ENCODE peak calls at places on chromosomes 11 and 22, in eight cellular contexts. One of them, this sample, is unnamed. For H3K4me1, the result is how much of the 10 kb centered on the place peaks cover.

GRCh38 chr22:30636226-30637077 is 871 bp downstream of the SLC35E4 start:
- DNase-seq in PC-3: peak
- DNase-seq in GM23248: peak
- DNase-seq in neural progenitor cell: peak
- DNase-seq in MM.1S: no peak
- DNase-seq in GM23338: peak
- DNase-seq in HCT116: no peak
- DNase-seq in OCI-LY7: peak
- DNase-seq in this sample: no peak

GRCh38 chr22:43828711-43829447 is 16.8 kb upstream of the EFCAB6 start:
- DNase-seq in PC-3: no peak
- DNase-seq in GM23248: peak
- DNase-seq in neural progenitor cell: no peak
- DNase-seq in MM.1S: no peak
- DNase-seq in GM23338: peak
- DNase-seq in HCT116: no peak
- DNase-seq in OCI-LY7: no peak
- DNase-seq in this sample: peak

GRCh38 chr11:4464216-4465159 is 15.4 kb downstream of the OR52K2 start:
- DNase-seq in PC-3: no peak
- DNase-seq in GM23248: peak
- DNase-seq in neural progenitor cell: peak
- DNase-seq in MM.1S: no peak
- DNase-seq in GM23338: peak
- DNase-seq in HCT116: peak
- DNase-seq in OCI-LY7: no peak
- DNase-seq in this sample: peak

GRCh38 chr11:115778928-115779650 is 274.9 kb upstream of the CADM1 start:
- DNase-seq in PC-3: no peak
- DNase-seq in GM23248: no peak
- DNase-seq in neural progenitor cell: no peak
- DNase-seq in MM.1S: no peak
- DNase-seq in GM23338: no peak
- DNase-seq in HCT116: no peak
- DNase-seq in OCI-LY7: no peak
- DNase-seq in this sample: no peak

GRCh38 chr11:11142359-11142758 is 210.7 kb downstream of the CSNK2A3 start:
- DNase-seq in PC-3: no peak
- DNase-seq in GM23248: no peak
- DNase-seq in neural progenitor cell: no peak
- DNase-seq in MM.1S: no peak
- DNase-seq in GM23338: no peak
- DNase-seq in HCT116: no peak
- DNase-seq in OCI-LY7: no peak
- DNase-seq in this sample: no peak

GRCh38 chr11:114192841-114193389 is 103.3 kb upstream of the NNMT start:
- DNase-seq in PC-3: no peak
- DNase-seq in GM23248: no peak
- DNase-seq in neural progenitor cell: peak
- DNase-seq in MM.1S: no peak
- DNase-seq in GM23338: no peak
- DNase-seq in HCT116: no peak
- DNase-seq in OCI-LY7: peak
- DNase-seq in this sample: no peak

GRCh38 chr11:61065955-61066638 is 36.2 kb upstream of the CD5 start:
- DNase-seq in PC-3: no peak
- DNase-seq in GM23248: no peak
- DNase-seq in neural progenitor cell: no peak
- DNase-seq in MM.1S: no peak
- DNase-seq in GM23338: no peak
- DNase-seq in HCT116: no peak
- DNase-seq in OCI-LY7: no peak
- DNase-seq in this sample: no peak

GRCh38 chr11:123083623-123084029 is 21.7 kb upstream of the HSPA8 start:
- DNase-seq in PC-3: peak
- DNase-seq in GM23248: peak
- DNase-seq in neural progenitor cell: no peak
- DNase-seq in MM.1S: no peak
- DNase-seq in GM23338: no peak
- DNase-seq in HCT116: peak
- DNase-seq in OCI-LY7: no peak
- DNase-seq in this sample: peak

GRCh38 chr11:130076774-130077481 is 7.2 kb downstream of the APLP2 start:
- DNase-seq in PC-3: no peak
- DNase-seq in GM23248: no peak
- DNase-seq in neural progenitor cell: peak
- DNase-seq in MM.1S: no peak
- DNase-seq in GM23338: peak
- DNase-seq in HCT116: no peak
- DNase-seq in OCI-LY7: no peak
- DNase-seq in this sample: no peak

GRCh38 chr11:130074736-130075135 is 5.0 kb downstream of the APLP2 start:
- DNase-seq in PC-3: no peak
- DNase-seq in GM23248: no peak
- DNase-seq in neural progenitor cell: no peak
- DNase-seq in MM.1S: no peak
- DNase-seq in GM23338: no peak
- DNase-seq in HCT116: no peak
- DNase-seq in OCI-LY7: no peak
- DNase-seq in this sample: no peak

DNA sequence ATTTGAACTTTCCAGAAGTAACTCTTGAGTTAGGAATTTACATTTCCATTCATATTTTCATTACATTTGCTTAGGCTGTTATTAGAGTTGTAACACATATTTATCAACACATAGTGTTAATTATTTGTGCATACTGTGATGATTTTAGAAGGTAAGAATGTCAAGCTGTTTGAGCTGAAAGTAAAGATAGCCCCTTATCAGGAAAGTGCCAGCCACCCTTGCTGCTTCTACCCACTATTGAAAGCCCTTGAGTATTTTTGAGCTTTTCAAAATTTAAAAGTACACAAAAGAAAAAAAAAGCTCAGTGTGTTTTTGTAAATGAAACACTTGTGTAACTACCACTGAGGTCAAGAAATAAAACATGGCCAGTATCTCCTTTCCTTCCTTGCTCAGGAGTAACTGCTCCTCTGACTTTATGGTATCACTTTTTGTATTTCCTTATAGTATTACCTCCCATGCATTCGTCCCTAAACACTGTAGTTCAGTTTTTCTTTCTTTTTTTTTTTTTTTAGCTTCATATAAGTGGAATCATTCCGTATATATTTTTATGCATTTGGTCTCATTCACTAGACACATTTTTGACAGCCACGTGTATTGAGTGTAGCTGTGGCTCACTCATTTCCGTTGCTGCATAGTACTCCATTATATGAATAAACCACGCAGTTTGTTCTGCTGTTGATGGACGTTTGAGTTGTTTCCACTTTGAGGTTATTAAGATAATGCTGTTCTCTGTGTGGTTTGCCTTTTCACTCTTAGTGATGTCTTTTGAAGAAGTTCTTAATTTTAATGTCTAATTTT is 8.2 kb downstream of the APLP2 start:
- DNase-seq in PC-3: no peak
- DNase-seq in GM23248: no peak
- DNase-seq in neural progenitor cell: no peak
- DNase-seq in MM.1S: no peak
- DNase-seq in GM23338: no peak
- DNase-seq in HCT116: no peak
- DNase-seq in OCI-LY7: no peak
- DNase-seq in this sample: no peak
- TF ChIP-seq EZH2phosphoT487 in PC-3: no peak
- TF ChIP-seq EZH2phosphoT487 in GM23248: no peak
- TF ChIP-seq EZH2phosphoT487 in neural progenitor cell: no peak
- TF ChIP-seq EZH2phosphoT487 in MM.1S: no peak
- TF ChIP-seq EZH2phosphoT487 in GM23338: no peak
- TF ChIP-seq EZH2phosphoT487 in HCT116: no peak
- TF ChIP-seq EZH2phosphoT487 in OCI-LY7: no peak
- TF ChIP-seq EZH2phosphoT487 in this sample: no peak

GRCh38 chr22:22031571-22031970 is 49.0 kb upstream of the TOP3B start:
- DNase-seq in PC-3: no peak
- DNase-seq in GM23248: no peak
- DNase-seq in neural progenitor cell: no peak
- DNase-seq in MM.1S: no peak
- DNase-seq in GM23338: no peak
- DNase-seq in HCT116: no peak
- DNase-seq in OCI-LY7: no peak
- DNase-seq in this sample: no peak
- H3K4me1 ChIP-seq in PC-3: under half
- H3K4me1 ChIP-seq in GM23248: under half
- H3K4me1 ChIP-seq in neural progenitor cell: under half
- H3K4me1 ChIP-seq in MM.1S: under half
- H3K4me1 ChIP-seq in GM23338: under half
- H3K4me1 ChIP-seq in HCT116: under half
- H3K4me1 ChIP-seq in OCI-LY7: half or more
- H3K4me1 ChIP-seq in this sample: under half

GRCh38 chr22:27557554-27558060 is 243.9 kb downstream of the MN1 start:
- DNase-seq in PC-3: no peak
- DNase-seq in GM23248: no peak
- DNase-seq in neural progenitor cell: no peak
- DNase-seq in MM.1S: no peak
- DNase-seq in GM23338: no peak
- DNase-seq in HCT116: no peak
- DNase-seq in OCI-LY7: no peak
- DNase-seq in this sample: no peak

GRCh38 chr22:27560781-27561180 is 240.8 kb downstream of the MN1 start:
- DNase-seq in PC-3: no peak
- DNase-seq in GM23248: no peak
- DNase-seq in neural progenitor cell: no peak
- DNase-seq in MM.1S: no peak
- DNase-seq in GM23338: no peak
- DNase-seq in HCT116: no peak
- DNase-seq in OCI-LY7: no peak
- DNase-seq in this sample: no peak

GRCh38 chr22:27561301-27561820 is 240.2 kb downstream of the MN1 start:
- DNase-seq in PC-3: no peak
- DNase-seq in GM23248: peak
- DNase-seq in neural progenitor cell: peak
- DNase-seq in MM.1S: no peak
- DNase-seq in GM23338: no peak
- DNase-seq in HCT116: no peak
- DNase-seq in OCI-LY7: no peak
- DNase-seq in this sample: no peak

GRCh38 chr22:27556371-27556770 is 245.2 kb downstream of the MN1 start:
- DNase-seq in PC-3: no peak
- DNase-seq in GM23248: no peak
- DNase-seq in neural progenitor cell: no peak
- DNase-seq in MM.1S: no peak
- DNase-seq in GM23338: no peak
- DNase-seq in HCT116: no peak
- DNase-seq in OCI-LY7: no peak
- DNase-seq in this sample: no peak

DNA sequence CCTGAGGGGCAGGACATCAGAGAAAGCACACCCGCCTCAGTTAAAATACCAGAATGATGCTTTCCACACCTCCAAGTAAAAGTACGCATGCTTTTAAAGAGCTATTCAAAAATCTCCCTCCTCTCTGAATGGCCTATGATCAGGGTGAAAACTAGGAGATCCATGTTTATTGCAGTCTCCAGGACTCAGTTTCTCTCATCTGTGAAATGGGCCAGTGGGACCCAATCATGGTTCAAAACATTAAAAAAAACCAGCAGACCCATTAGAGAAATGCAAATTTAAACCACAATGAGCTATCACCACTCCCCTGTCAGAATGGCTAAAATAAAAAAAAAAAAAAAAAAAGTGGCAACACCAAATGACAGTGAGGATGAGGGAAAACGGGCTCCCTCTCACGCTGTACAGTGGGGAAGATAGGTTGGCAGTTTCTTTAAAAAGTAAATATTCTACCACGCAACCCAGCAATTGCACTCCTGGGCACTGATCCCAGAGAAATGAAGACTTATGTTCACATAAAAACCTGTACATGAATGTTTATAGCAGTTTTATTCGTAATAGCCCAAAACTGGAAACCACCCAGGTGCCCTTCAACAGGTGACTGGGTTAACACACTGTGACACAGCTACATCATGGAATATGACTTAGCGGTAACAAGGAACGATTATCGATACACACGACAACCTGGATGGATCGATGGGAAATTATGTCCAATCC is 242.7 kb downstream of the MN1 start:
- DNase-seq in PC-3: no peak
- DNase-seq in GM23248: no peak
- DNase-seq in neural progenitor cell: no peak
- DNase-seq in MM.1S: no peak
- DNase-seq in GM23338: no peak
- DNase-seq in HCT116: no peak
- DNase-seq in OCI-LY7: no peak
- DNase-seq in this sample: no peak
- TF ChIP-seq EZH2phosphoT487 in PC-3: no peak
- TF ChIP-seq EZH2phosphoT487 in GM23248: no peak
- TF ChIP-seq EZH2phosphoT487 in neural progenitor cell: no peak
- TF ChIP-seq EZH2phosphoT487 in MM.1S: no peak
- TF ChIP-seq EZH2phosphoT487 in GM23338: no peak
- TF ChIP-seq EZH2phosphoT487 in HCT116: no peak
- TF ChIP-seq EZH2phosphoT487 in OCI-LY7: no peak
- TF ChIP-seq EZH2phosphoT487 in this sample: no peak

GRCh38 chr11:68525320-68525719 is 64.8 kb downstream of the PPP6R3 start:
- DNase-seq in PC-3: no peak
- DNase-seq in GM23248: no peak
- DNase-seq in neural progenitor cell: no peak
- DNase-seq in MM.1S: no peak
- DNase-seq in GM23338: no peak
- DNase-seq in HCT116: no peak
- DNase-seq in OCI-LY7: no peak
- DNase-seq in this sample: no peak

GRCh38 chr11:68525930-68526329 is 65.4 kb downstream of the PPP6R3 start:
- DNase-seq in PC-3: peak
- DNase-seq in GM23248: no peak
- DNase-seq in neural progenitor cell: no peak
- DNase-seq in MM.1S: no peak
- DNase-seq in GM23338: no peak
- DNase-seq in HCT116: no peak
- DNase-seq in OCI-LY7: no peak
- DNase-seq in this sample: no peak

GRCh38 chr11:68531129-68531693 is 70.7 kb downstream of the PPP6R3 start:
- DNase-seq in PC-3: no peak
- DNase-seq in GM23248: no peak
- DNase-seq in neural progenitor cell: no peak
- DNase-seq in MM.1S: no peak
- DNase-seq in GM23338: no peak
- DNase-seq in HCT116: no peak
- DNase-seq in OCI-LY7: no peak
- DNase-seq in this sample: no peak

GRCh38 chr11:68527585-68527984 is 67.0 kb downstream of the PPP6R3 start:
- DNase-seq in PC-3: no peak
- DNase-seq in GM23248: no peak
- DNase-seq in neural progenitor cell: peak
- DNase-seq in MM.1S: no peak
- DNase-seq in GM23338: no peak
- DNase-seq in HCT116: no peak
- DNase-seq in OCI-LY7: no peak
- DNase-seq in this sample: no peak

DNA sequence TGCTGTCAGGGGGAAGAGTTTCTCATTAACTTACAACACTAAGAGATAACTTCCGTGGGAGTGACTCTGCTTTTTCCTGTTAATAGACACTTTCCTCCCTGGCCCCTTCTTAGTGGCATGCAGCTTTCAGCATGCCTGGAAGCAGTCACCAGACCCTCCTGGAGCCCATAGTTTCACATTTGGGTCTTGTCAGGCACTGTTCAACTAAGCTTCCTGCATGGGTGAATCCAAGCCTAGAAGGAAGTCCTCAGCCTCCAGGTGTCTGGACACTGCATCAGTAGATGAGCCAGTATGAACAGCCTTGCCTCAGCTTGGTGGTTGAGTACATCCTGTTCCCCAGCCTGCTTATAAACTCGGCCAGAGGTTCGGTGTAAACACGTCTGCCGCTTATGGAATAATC is 68.1 kb downstream of the PPP6R3 start:
- DNase-seq in PC-3: no peak
- DNase-seq in GM23248: no peak
- DNase-seq in neural progenitor cell: no peak
- DNase-seq in MM.1S: no peak
- DNase-seq in GM23338: no peak
- DNase-seq in HCT116: no peak
- DNase-seq in OCI-LY7: peak
- DNase-seq in this sample: peak
- H3K4me1 ChIP-seq in PC-3: under half
- H3K4me1 ChIP-seq in GM23248: under half
- H3K4me1 ChIP-seq in neural progenitor cell: under half
- H3K4me1 ChIP-seq in MM.1S: under half
- H3K4me1 ChIP-seq in GM23338: under half
- H3K4me1 ChIP-seq in HCT116: under half
- H3K4me1 ChIP-seq in OCI-LY7: under half
- H3K4me1 ChIP-seq in this sample: under half

This sample was measured in hepatocyte.